ENCODE peak calls at places on chromosomes 3 and 15, in four cellular contexts. O is coronary artery, D is fibroblast of mammary gland, W is fibroblast of lung. N is an unnamed sample.

GRCh38 chr3:15903776-15904720 is 106.3 kb upstream of the ANKRD28 start:
- DNase-seq in D (peak), O (no peak), W (no peak), N (no peak)

GRCh38 chr3:9412293-9412692 is 14.9 kb downstream of the SETD5 start:
- DNase-seq in O (no peak), W (no peak), D (no peak), N (no peak)

GRCh38 chr15:80452166-80452565 is 48.0 kb downstream of the ARNT2 start:
- DNase-seq in W (no peak), D (no peak), O (no peak), N (no peak)

GRCh38 chr3:181919375-181919774 is 207.7 kb downstream of the SOX2 start:
- DNase-seq in W (no peak), D (peak), O (no peak), N (no peak)

GRCh38 chr15:90581771-90582471 is 52.2 kb downstream of the CRTC3 start:
- DNase-seq in W (no peak), D (no peak), O (no peak), N (no peak)

GRCh38 chr3:42228796-42229195 is 37.2 kb downstream of the CCK start:
- DNase-seq in O (no peak), D (peak), W (no peak), N (no peak)

GRCh38 chr3:171462224-171462623 is 2.0 kb upstream of the TNIK start:
- DNase-seq in O (no peak), W (no peak), D (no peak), N (no peak)

GRCh38 chr15:96237002-96237401 is 93.5 kb upstream of the NR2F2 start:
- DNase-seq in O (no peak), W (peak), D (peak), N (no peak)

GRCh38 chr3:187042874-187043458 is 96.3 kb downstream of the RPL39L start:
- DNase-seq in D (no peak), O (no peak), W (no peak), N (no peak)

GRCh38 chr3:56754753-56755365 is 46.9 kb downstream of the ARHGEF3 start:
- DNase-seq in W (no peak), O (no peak), D (no peak), N (peak)

GRCh38 chr3:189824629-189825312 is 193.6 kb downstream of the TP63 start:
- DNase-seq in W (peak), D (peak), O (no peak), N (no peak)

GRCh38 chr15:48592221-48592731 is 53.2 kb downstream of the FBN1 start:
- DNase-seq in D (peak), W (peak), O (no peak), N (no peak)

GRCh38 chr3:173473237-173473636 is 75.7 kb downstream of the NLGN1 start:
- DNase-seq in D (no peak), W (no peak), O (no peak), N (no peak)

GRCh38 chr3:160401301-160402095 is 2.0 kb downstream of the SMC4 start:
- DNase-seq in O (peak), D (peak), W (peak), N (no peak)

GRCh38 chr3:129623447-129624118 is 17.1 kb upstream of the PLXND1 start:
- DNase-seq in D (no peak), O (peak), W (no peak), N (no peak)

GRCh38 chr15:70974004-70974832 is 81.6 kb downstream of the LRRC49 start:
- DNase-seq in D (peak), O (no peak), W (peak), N (peak)

GRCh38 chr3:8840556-8840955 is 71.1 kb upstream of the OXTR start:
- DNase-seq in D (peak), W (peak), O (no peak), N (no peak)

GRCh38 chr3:124730129-124730919 is at the start of gene UMPS:
- DNase-seq in D (peak), O (peak), W (peak), N (peak)

GRCh38 chr3:187943677-187944390 is 198.6 kb upstream of the BCL6 start:
- DNase-seq in D (peak), W (no peak), O (no peak), N (no peak)

GRCh38 chr3:181454451-181455027 is 257.2 kb upstream of the SOX2 start:
- DNase-seq in O (no peak), W (no peak), D (no peak), N (no peak)

GRCh38 chr15:58761010-58761388 is 10.1 kb upstream of the MINDY2 start:
- DNase-seq in W (no peak), O (no peak), D (no peak), N (no peak)

GRCh38 chr3:68211637-68212036 is 557.2 kb upstream of the SUCLG2 start:
- DNase-seq in O (no peak), W (no peak), D (no peak), N (no peak)
- H3K4me3 ChIP-seq in O (no peak), W (no peak), D (no peak), N (no peak)

GRCh38 chr3:43792904-43793303 is 102.2 kb downstream of the ABHD5 start:
- DNase-seq in O (no peak), W (no peak), D (no peak), N (no peak)
- TF ChIP-seq CTCF in O (no peak), W (no peak), D (no peak), N (no peak)

GRCh38 chr15:39183177-39183881 is 397.6 kb upstream of the THBS1 start:
- DNase-seq in D (no peak), O (no peak), W (no peak), N (no peak)

GRCh38 chr15:39180494-39180930 is 400.4 kb upstream of the THBS1 start:
- DNase-seq in W (peak), D (peak), O (no peak), N (no peak)

GRCh38 chr15:39179980-39180379 is 400.9 kb upstream of the THBS1 start:
- DNase-seq in O (no peak), W (no peak), D (no peak), N (no peak)

GRCh38 chr15:39181348-39181747 is 399.5 kb upstream of the THBS1 start:
- DNase-seq in D (no peak), W (no peak), O (no peak), N (no peak)

DNA sequence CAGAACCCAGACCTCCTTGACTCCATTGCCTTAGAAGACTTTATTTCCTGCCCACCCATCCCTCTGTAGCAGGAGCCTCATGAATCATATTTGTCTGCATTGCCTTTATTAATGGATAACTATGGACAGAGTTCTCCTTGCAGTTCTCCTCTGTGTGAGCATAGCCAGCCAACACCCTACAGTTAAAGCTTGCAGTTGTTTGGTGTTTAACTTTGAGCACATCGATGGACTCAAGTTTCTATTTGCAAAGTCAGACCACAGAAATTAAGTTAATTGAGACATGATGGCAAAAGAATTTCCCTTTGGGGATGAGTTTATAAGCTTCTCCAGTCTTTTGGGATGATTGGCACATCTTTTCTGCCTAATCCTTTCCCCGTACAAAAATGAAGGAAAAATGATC is 399.0 kb upstream of the THBS1 start:
- DNase-seq in D (peak), O (no peak), W (peak), N (no peak)
- H3K4me3 ChIP-seq in D (no peak), O (no peak), W (no peak), N (no peak)

DNA sequence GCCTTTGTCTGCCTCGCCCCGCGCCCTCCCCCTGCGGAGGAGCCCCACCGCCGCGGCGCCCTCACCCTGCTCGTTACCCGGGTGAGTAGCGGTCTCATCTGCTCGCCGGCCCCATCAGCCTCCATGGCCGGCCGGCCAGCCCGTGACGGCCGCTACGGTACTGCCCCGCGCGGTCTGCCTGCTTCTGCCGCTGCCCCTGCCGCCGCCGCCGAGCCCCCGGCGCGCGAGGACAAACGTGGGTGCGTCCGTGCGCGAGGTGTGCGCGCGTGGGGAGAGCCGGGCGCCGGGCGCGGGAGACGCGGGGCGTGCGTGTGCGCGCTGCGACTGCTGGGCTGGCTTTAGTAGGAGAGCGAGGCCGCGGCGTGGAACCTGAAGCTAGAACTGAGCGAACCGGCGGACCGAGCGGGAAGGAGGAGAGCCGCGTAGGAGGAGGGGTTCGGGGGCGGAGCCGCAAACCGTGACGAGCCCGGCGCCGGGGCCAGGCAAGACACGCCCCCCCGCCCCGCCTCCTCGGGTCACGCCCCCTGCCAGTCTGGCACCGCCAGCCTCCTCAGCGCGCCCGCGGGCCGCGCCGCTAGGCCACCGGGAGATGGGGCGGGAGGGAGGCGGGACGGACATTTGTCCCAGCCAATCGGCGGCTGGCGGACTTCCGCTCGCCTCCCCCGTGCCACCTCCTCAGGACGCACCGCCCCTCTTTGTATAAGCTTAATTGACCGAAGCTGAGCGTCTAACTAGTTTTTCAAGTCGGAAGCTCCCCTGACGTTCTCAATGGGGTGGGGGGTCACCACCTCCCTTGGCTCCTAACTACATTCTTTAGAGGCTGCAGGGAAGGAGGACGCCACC is at the start of gene SLC4A7:
- DNase-seq in D (peak), O (peak), W (peak), N (peak)
- TF ChIP-seq CTCF in D (no peak), O (no peak), W (no peak), N (no peak)

N was measured in GM12864.